ENCODE peak calls at places on chromosomes 3 and 15, in ten cellular contexts. J is sigmoid colon, H is SK-N-SH, W is HepG2, R is stomach, G is upper lobe of left lung, L is K562, Z is HCT116, F is GM12878, C is spleen. Y is an unnamed sample.

GRCh38 chr15:51323749-51324148 is 14.6 kb downstream of the CYP19A1 start:
- DNase-seq in J (no peak), H (no peak), W (no peak), R (no peak), G (no peak), L (no peak), Z (no peak), F (no peak), C (no peak), Y (no peak)

GRCh38 chr3:16203671-16204629 is 29.5 kb downstream of the GALNT15 start:
- DNase-seq in J (no peak), H (no peak), W (no peak), R (no peak), G (no peak), L (no peak), Z (no peak), F (no peak), C (no peak), Y (no peak)

GRCh38 chr15:71153823-71154524 is 38.7 kb downstream of the THSD4 start:
- DNase-seq in J (no peak), H (no peak), W (no peak), R (no peak), G (no peak), L (no peak), Z (no peak), F (no peak), C (no peak), Y (no peak)

GRCh38 chr3:183487046-183487445 is 58.6 kb upstream of the MCF2L2 start:
- DNase-seq in J (no peak), H (no peak), W (no peak), R (no peak), G (no peak), L (no peak), Z (no peak), F (no peak), C (no peak), Y (no peak)

GRCh38 chr3:125165189-125165947 is 47.2 kb downstream of the SLC12A8 start:
- DNase-seq in J (no peak), H (peak; percentile 55), W (peak; percentile 34), R (no peak), G (no peak), L (no peak), Z (no peak), F (no peak), C (no peak), Y (no peak)

GRCh38 chr3:18988619-18989229 is 159.6 kb upstream of the KCNH8 start:
- DNase-seq in J (no peak), H (peak; percentile 50), W (peak; percentile 12), R (no peak), G (no peak), L (no peak), Z (no peak), F (no peak), C (no peak), Y (no peak)

GRCh38 chr3:113211370-113212154 is at the start of gene BOC:
- DNase-seq in J (peak; percentile 77), H (peak; percentile 76), W (no peak), R (no peak), G (peak; percentile 88), L (no peak), Z (no peak), F (no peak), C (no peak), Y (no peak)

GRCh38 chr3:112685435-112685834 is 44.5 kb upstream of the CCDC80 start:
- DNase-seq in J (no peak), H (peak; percentile 35), W (no peak), R (no peak), G (no peak), L (no peak), Z (no peak), F (no peak), C (no peak), Y (no peak)

GRCh38 chr3:58161435-58162398 is 49.1 kb downstream of the DNASE1L3 start:
- DNase-seq in J (peak; percentile 91), H (no peak), W (no peak), R (peak; percentile 75), G (no peak), L (peak; percentile 70), Z (peak; percentile 88), F (no peak), C (no peak), Y (no peak)

GRCh38 chr3:2661078-2661477 is 449.1 kb downstream of the IL5RA start:
- DNase-seq in J (no peak), H (no peak), W (no peak), R (no peak), G (no peak), L (no peak), Z (no peak), F (no peak), C (no peak), Y (no peak)

GRCh38 chr3:141151439-141151838 is 80.2 kb upstream of the PXYLP1 start:
- DNase-seq in J (no peak), H (no peak), W (no peak), R (no peak), G (no peak), L (no peak), Z (no peak), F (no peak), C (no peak), Y (no peak)

GRCh38 chr15:32683231-32683630 is 34.6 kb upstream of the GREM1 start:
- DNase-seq in J (no peak), H (no peak), W (no peak), R (no peak), G (no peak), L (no peak), Z (no peak), F (no peak), C (no peak), Y (no peak)

GRCh38 chr3:105343991-105344390 is 22.7 kb upstream of the ALCAM start:
- DNase-seq in J (no peak), H (no peak), W (no peak), R (no peak), G (no peak), L (no peak), Z (no peak), F (no peak), C (no peak), Y (no peak)

GRCh38 chr3:10547841-10548783 is 42.7 kb upstream of the ATP2B2 start:
- DNase-seq in J (peak; percentile 15), H (peak; percentile 42), W (no peak), R (no peak), G (no peak), L (no peak), Z (no peak), F (no peak), C (no peak), Y (peak; percentile 17)
- TF ChIP-seq POLR2AphosphoS5 in J (no peak), H (no peak), W (no peak), R (no peak), G (no peak), L (no peak), Z (no peak), F (no peak), C (no peak), Y (no peak)

GRCh38 chr3:53224026-53224425 is 31.8 kb downstream of the TKT start:
- DNase-seq in J (no peak), H (no peak), W (no peak), R (no peak), G (peak; percentile 65), L (no peak), Z (no peak), F (no peak), C (peak; percentile 80), Y (no peak)

GRCh38 chr3:53225181-53225580 is 30.6 kb downstream of the TKT start:
- DNase-seq in J (no peak), H (no peak), W (no peak), R (no peak), G (no peak), L (peak; percentile 5), Z (no peak), F (no peak), C (no peak), Y (no peak)

GRCh38 chr3:53223541-53223966 is 32.3 kb downstream of the TKT start:
- DNase-seq in J (no peak), H (no peak), W (no peak), R (no peak), G (peak; percentile 50), L (peak; percentile 5), Z (no peak), F (no peak), C (peak; percentile 74), Y (no peak)

GRCh38 chr3:53225651-53226050 is 30.2 kb downstream of the TKT start:
- DNase-seq in J (no peak), H (no peak), W (no peak), R (no peak), G (no peak), L (peak; percentile 4), Z (no peak), F (no peak), C (no peak), Y (no peak)

DNA sequence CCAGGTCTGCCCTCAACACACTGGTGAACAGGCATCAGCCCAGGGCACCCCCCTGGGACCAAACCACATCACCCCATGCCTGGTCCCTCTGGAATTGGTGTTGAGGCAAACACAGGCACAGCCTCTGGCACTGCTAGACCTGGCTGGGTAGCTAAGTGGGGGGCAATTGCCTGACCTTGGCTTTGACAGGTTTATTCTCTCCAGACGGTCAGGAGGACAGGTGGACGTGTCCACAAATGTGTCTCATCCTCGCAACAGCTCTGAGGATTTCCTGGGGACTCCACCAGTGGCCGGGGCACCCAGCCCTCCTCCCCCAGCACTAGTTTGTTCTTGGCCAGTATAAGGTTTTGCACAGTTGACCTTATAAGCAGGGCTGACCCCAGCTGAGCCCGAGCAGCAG is 31.3 kb downstream of the TKT start:
- DNase-seq in J (no peak), H (no peak), W (no peak), R (no peak), G (no peak), L (no peak), Z (no peak), F (no peak), C (no peak), Y (no peak)
- TF ChIP-seq POLR2AphosphoS5 in J (no peak), H (no peak), W (no peak), R (no peak), G (no peak), L (no peak), Z (no peak), F (no peak), C (no peak), Y (no peak)

GRCh38 chr3:189258261-189258660 is 86.5 kb downstream of the TPRG1 start:
- DNase-seq in J (no peak), H (no peak), W (no peak), R (no peak), G (no peak), L (no peak), Z (no peak), F (no peak), C (no peak), Y (no peak)

GRCh38 chr3:189262746-189263145 is 91.0 kb downstream of the TPRG1 start:
- DNase-seq in J (no peak), H (no peak), W (no peak), R (no peak), G (peak; percentile 15), L (no peak), Z (no peak), F (no peak), C (no peak), Y (no peak)

GRCh38 chr3:189260556-189261493 is 89.1 kb downstream of the TPRG1 start:
- DNase-seq in J (no peak), H (no peak), W (no peak), R (no peak), G (peak; percentile 50), L (no peak), Z (no peak), F (no peak), C (no peak), Y (no peak)
- TF ChIP-seq POLR2AphosphoS5 in J (no peak), H (no peak), W (no peak), R (no peak), G (no peak), L (no peak), Z (no peak), F (no peak), C (no peak), Y (no peak)

GRCh38 chr3:194685723-194686413 is at the start of gene FAM43A:
- DNase-seq in J (peak; percentile 98), H (peak; percentile 93), W (peak; percentile 73), R (peak; percentile 88), G (peak; percentile 96), L (peak; percentile 68), Z (peak; percentile 87), F (no peak), C (peak; percentile 97), Y (peak; percentile 73)
- TF ChIP-seq POLR2AphosphoS5 in J (peak; percentile 100), H (peak; percentile 99), W (peak; percentile 74), R (peak; percentile 100), G (peak; percentile 99), L (no peak), Z (peak; percentile 100), F (peak; percentile 99), C (peak; percentile 100), Y (peak; percentile 99)